ENCODE peak calls at places on chromosomes 5 and 9, in eight cellular contexts. One of them, this sample, is unnamed.

GRCh38 chr9:135320331-135320730 is 159.3 kb upstream of the PPP1R26 start:
- DNase-seq in astrocyte: no peak
- DNase-seq in GM23248: no peak
- DNase-seq in tibial artery: no peak
- DNase-seq in lower lobe of right lung: no peak
- DNase-seq in HCT116: no peak
- DNase-seq in CD8-positive, alpha-beta T cell: no peak
- DNase-seq in PC-3: no peak
- DNase-seq in this sample: no peak

GRCh38 chr5:126487596-126487995 is 64.4 kb downstream of the GRAMD2B start:
- DNase-seq in HCT116: no peak
- DNase-seq in PC-3: no peak
- DNase-seq in astrocyte: no peak
- DNase-seq in GM23248: no peak
- DNase-seq in CD8-positive, alpha-beta T cell: no peak
- DNase-seq in tibial artery: no peak
- DNase-seq in lower lobe of right lung: no peak
- DNase-seq in this sample: no peak

GRCh38 chr5:32346869-32347268 is 34.1 kb upstream of the MTMR12 start:
- DNase-seq in PC-3: peak; percentile 18
- DNase-seq in lower lobe of right lung: no peak
- DNase-seq in GM23248: no peak
- DNase-seq in CD8-positive, alpha-beta T cell: no peak
- DNase-seq in astrocyte: no peak
- DNase-seq in HCT116: no peak
- DNase-seq in tibial artery: no peak
- DNase-seq in this sample: no peak

GRCh38 chr9:114680266-114681011 is 1.6 kb downstream of the TEX48 start:
- DNase-seq in CD8-positive, alpha-beta T cell: no peak
- DNase-seq in GM23248: peak; percentile 44
- DNase-seq in astrocyte: no peak
- DNase-seq in PC-3: no peak
- DNase-seq in HCT116: no peak
- DNase-seq in tibial artery: no peak
- DNase-seq in lower lobe of right lung: no peak
- DNase-seq in this sample: no peak

GRCh38 chr5:144267961-144268513 is 97.4 kb downstream of the KCTD16 start:
- DNase-seq in astrocyte: no peak
- DNase-seq in GM23248: no peak
- DNase-seq in lower lobe of right lung: no peak
- DNase-seq in CD8-positive, alpha-beta T cell: no peak
- DNase-seq in HCT116: no peak
- DNase-seq in tibial artery: no peak
- DNase-seq in PC-3: no peak
- DNase-seq in this sample: no peak

GRCh38 chr5:155027993-155028629 is 14.6 kb downstream of the KIF4B start:
- DNase-seq in GM23248: no peak
- DNase-seq in astrocyte: no peak
- DNase-seq in CD8-positive, alpha-beta T cell: no peak
- DNase-seq in PC-3: peak; percentile 15
- DNase-seq in HCT116: peak; percentile 27
- DNase-seq in lower lobe of right lung: no peak
- DNase-seq in tibial artery: no peak
- DNase-seq in this sample: no peak

GRCh38 chr9:112487799-112488345 is 1.2 kb downstream of the KIAA1958 start:
- DNase-seq in PC-3: peak; percentile 5
- DNase-seq in lower lobe of right lung: no peak
- DNase-seq in tibial artery: no peak
- DNase-seq in CD8-positive, alpha-beta T cell: no peak
- DNase-seq in GM23248: peak; percentile 24
- DNase-seq in HCT116: no peak
- DNase-seq in astrocyte: peak; percentile 18
- DNase-seq in this sample: no peak

GRCh38 chr5:168829922-168830417 is 250.8 kb upstream of the PANK3 start:
- DNase-seq in PC-3: no peak
- DNase-seq in lower lobe of right lung: no peak
- DNase-seq in CD8-positive, alpha-beta T cell: no peak
- DNase-seq in GM23248: no peak
- DNase-seq in HCT116: no peak
- DNase-seq in tibial artery: no peak
- DNase-seq in astrocyte: no peak
- DNase-seq in this sample: no peak

GRCh38 chr9:70034292-70034711 is 9.3 kb upstream of the MAMDC2 start:
- DNase-seq in CD8-positive, alpha-beta T cell: no peak
- DNase-seq in astrocyte: peak; percentile 59
- DNase-seq in HCT116: no peak
- DNase-seq in GM23248: no peak
- DNase-seq in lower lobe of right lung: no peak
- DNase-seq in PC-3: no peak
- DNase-seq in tibial artery: no peak
- DNase-seq in this sample: no peak

GRCh38 chr9:29422445-29422844 is 1849.2 kb upstream of the C9orf72 start:
- DNase-seq in GM23248: no peak
- DNase-seq in astrocyte: no peak
- DNase-seq in CD8-positive, alpha-beta T cell: no peak
- DNase-seq in lower lobe of right lung: no peak
- DNase-seq in HCT116: no peak
- DNase-seq in PC-3: no peak
- DNase-seq in tibial artery: no peak
- DNase-seq in this sample: no peak

GRCh38 chr9:132327537-132327936 is 27.2 kb downstream of the SETX start:
- DNase-seq in astrocyte: no peak
- DNase-seq in tibial artery: no peak
- DNase-seq in CD8-positive, alpha-beta T cell: no peak
- DNase-seq in GM23248: no peak
- DNase-seq in PC-3: no peak
- DNase-seq in lower lobe of right lung: no peak
- DNase-seq in HCT116: no peak
- DNase-seq in this sample: no peak

GRCh38 chr9:35563791-35564197 is 41.3 kb upstream of the TESK1 start:
- DNase-seq in lower lobe of right lung: no peak
- DNase-seq in tibial artery: peak; percentile 74
- DNase-seq in CD8-positive, alpha-beta T cell: no peak
- DNase-seq in PC-3: no peak
- DNase-seq in GM23248: no peak
- DNase-seq in astrocyte: no peak
- DNase-seq in HCT116: no peak
- DNase-seq in this sample: peak; percentile 85

GRCh38 chr5:223791-224190 is 5.7 kb downstream of the SDHA start:
- DNase-seq in CD8-positive, alpha-beta T cell: no peak
- DNase-seq in HCT116: no peak
- DNase-seq in PC-3: no peak
- DNase-seq in GM23248: no peak
- DNase-seq in astrocyte: no peak
- DNase-seq in tibial artery: no peak
- DNase-seq in lower lobe of right lung: no peak
- DNase-seq in this sample: no peak
- H3K4me3 ChIP-seq in CD8-positive, alpha-beta T cell: no peak overlapping the region
- H3K4me3 ChIP-seq in HCT116: no peak overlapping the region
- H3K4me3 ChIP-seq in PC-3: no peak overlapping the region
- H3K4me3 ChIP-seq in GM23248: no peak overlapping the region
- H3K4me3 ChIP-seq in astrocyte: no peak overlapping the region
- H3K4me3 ChIP-seq in tibial artery: no peak overlapping the region
- H3K4me3 ChIP-seq in lower lobe of right lung: no peak overlapping the region
- H3K4me3 ChIP-seq in this sample: no peak overlapping the region

GRCh38 chr5:14506661-14507060 is 74.9 kb upstream of the OTULINL start:
- DNase-seq in tibial artery: no peak
- DNase-seq in astrocyte: no peak
- DNase-seq in PC-3: no peak
- DNase-seq in CD8-positive, alpha-beta T cell: no peak
- DNase-seq in GM23248: no peak
- DNase-seq in lower lobe of right lung: no peak
- DNase-seq in HCT116: no peak
- DNase-seq in this sample: no peak

GRCh38 chr5:14508046-14508445 is 73.5 kb upstream of the OTULINL start:
- DNase-seq in tibial artery: no peak
- DNase-seq in PC-3: no peak
- DNase-seq in CD8-positive, alpha-beta T cell: no peak
- DNase-seq in HCT116: no peak
- DNase-seq in GM23248: no peak
- DNase-seq in astrocyte: no peak
- DNase-seq in lower lobe of right lung: no peak
- DNase-seq in this sample: no peak

GRCh38 chr5:14509556-14509955 is 72.0 kb upstream of the OTULINL start:
- DNase-seq in lower lobe of right lung: no peak
- DNase-seq in CD8-positive, alpha-beta T cell: no peak
- DNase-seq in GM23248: no peak
- DNase-seq in HCT116: no peak
- DNase-seq in astrocyte: no peak
- DNase-seq in tibial artery: no peak
- DNase-seq in PC-3: no peak
- DNase-seq in this sample: no peak

GRCh38 chr5:14505310-14506140 is 76.1 kb upstream of the OTULINL start:
- DNase-seq in tibial artery: no peak
- DNase-seq in GM23248: no peak
- DNase-seq in astrocyte: no peak
- DNase-seq in lower lobe of right lung: no peak
- DNase-seq in CD8-positive, alpha-beta T cell: no peak
- DNase-seq in PC-3: no peak
- DNase-seq in HCT116: no peak
- DNase-seq in this sample: peak; percentile 60

DNA sequence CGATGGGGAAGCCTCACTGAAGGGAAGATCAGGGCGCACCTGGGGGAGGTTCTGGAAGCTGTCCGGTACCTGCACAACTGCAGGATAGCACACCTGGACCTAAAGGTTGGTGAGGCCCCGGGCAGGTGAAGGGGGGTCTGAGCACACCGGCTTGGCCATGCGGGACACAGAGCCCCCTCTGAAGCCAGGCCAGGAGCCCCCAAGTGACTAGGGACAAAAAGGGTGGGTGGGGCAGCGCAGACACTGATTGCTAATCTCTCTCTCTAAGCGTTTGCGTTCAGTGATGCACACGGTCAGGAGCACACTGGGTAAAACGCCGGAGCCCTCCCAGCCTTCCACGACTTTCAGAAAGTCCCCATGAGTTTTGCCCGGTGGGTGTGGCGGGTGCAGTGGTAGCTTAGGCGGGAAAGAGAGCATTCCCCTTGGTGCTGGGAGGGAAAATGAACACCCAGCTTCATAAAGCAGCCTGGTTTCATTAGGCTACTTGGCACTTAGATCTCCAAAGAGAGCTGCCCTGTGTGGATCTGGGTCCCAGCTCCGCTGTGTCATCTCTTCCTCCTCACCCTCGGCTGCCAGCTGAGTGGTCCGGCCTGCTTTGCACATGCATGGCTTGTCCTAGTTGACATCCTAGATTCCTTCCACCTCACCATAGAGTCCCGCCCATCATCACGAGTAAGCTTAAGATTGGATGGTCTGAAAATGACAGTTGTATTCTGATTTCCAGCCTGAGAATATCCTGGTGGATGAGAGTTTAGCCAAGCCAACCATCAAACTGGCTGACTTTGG is 74.2 kb upstream of the OTULINL start:
- DNase-seq in astrocyte: no peak
- DNase-seq in PC-3: no peak
- DNase-seq in tibial artery: no peak
- DNase-seq in HCT116: no peak
- DNase-seq in CD8-positive, alpha-beta T cell: no peak
- DNase-seq in lower lobe of right lung: no peak
- DNase-seq in GM23248: no peak
- DNase-seq in this sample: no peak
- H3K36me3 ChIP-seq in astrocyte: peaks cover 56% of the 10 kb centered on the region
- H3K36me3 ChIP-seq in PC-3: peaks cover 54% of the 10 kb centered on the region
- H3K36me3 ChIP-seq in tibial artery: peaks cover 73% of the 10 kb centered on the region
- H3K36me3 ChIP-seq in HCT116: peaks cover 14% of the 10 kb centered on the region
- H3K36me3 ChIP-seq in CD8-positive, alpha-beta T cell: no peaks in the 10 kb centered on the region
- H3K36me3 ChIP-seq in lower lobe of right lung: peaks cover 65% of the 10 kb centered on the region
- H3K36me3 ChIP-seq in GM23248: peaks cover 54% of the 10 kb centered on the region
- H3K36me3 ChIP-seq in this sample: peaks cover 58% of the 10 kb centered on the region

GRCh38 chr5:175849153-175849552 is 22.2 kb upstream of the CPLX2 start:
- DNase-seq in PC-3: no peak
- DNase-seq in lower lobe of right lung: no peak
- DNase-seq in astrocyte: no peak
- DNase-seq in CD8-positive, alpha-beta T cell: no peak
- DNase-seq in GM23248: no peak
- DNase-seq in HCT116: no peak
- DNase-seq in tibial artery: no peak
- DNase-seq in this sample: no peak

GRCh38 chr5:175847503-175847902 is 23.9 kb upstream of the CPLX2 start:
- DNase-seq in GM23248: peak; percentile 24
- DNase-seq in CD8-positive, alpha-beta T cell: no peak
- DNase-seq in PC-3: no peak
- DNase-seq in astrocyte: no peak
- DNase-seq in tibial artery: no peak
- DNase-seq in HCT116: no peak
- DNase-seq in lower lobe of right lung: no peak
- DNase-seq in this sample: no peak

GRCh38 chr5:175850165-175850845 is 21.1 kb upstream of the CPLX2 start:
- DNase-seq in CD8-positive, alpha-beta T cell: no peak
- DNase-seq in astrocyte: no peak
- DNase-seq in HCT116: no peak
- DNase-seq in tibial artery: no peak
- DNase-seq in lower lobe of right lung: no peak
- DNase-seq in GM23248: peak; percentile 12
- DNase-seq in PC-3: no peak
- DNase-seq in this sample: no peak

GRCh38 chr5:175847061-175847460 is 24.3 kb upstream of the CPLX2 start:
- DNase-seq in tibial artery: no peak
- DNase-seq in PC-3: no peak
- DNase-seq in GM23248: no peak
- DNase-seq in CD8-positive, alpha-beta T cell: no peak
- DNase-seq in lower lobe of right lung: no peak
- DNase-seq in HCT116: no peak
- DNase-seq in astrocyte: no peak
- DNase-seq in this sample: no peak

DNA sequence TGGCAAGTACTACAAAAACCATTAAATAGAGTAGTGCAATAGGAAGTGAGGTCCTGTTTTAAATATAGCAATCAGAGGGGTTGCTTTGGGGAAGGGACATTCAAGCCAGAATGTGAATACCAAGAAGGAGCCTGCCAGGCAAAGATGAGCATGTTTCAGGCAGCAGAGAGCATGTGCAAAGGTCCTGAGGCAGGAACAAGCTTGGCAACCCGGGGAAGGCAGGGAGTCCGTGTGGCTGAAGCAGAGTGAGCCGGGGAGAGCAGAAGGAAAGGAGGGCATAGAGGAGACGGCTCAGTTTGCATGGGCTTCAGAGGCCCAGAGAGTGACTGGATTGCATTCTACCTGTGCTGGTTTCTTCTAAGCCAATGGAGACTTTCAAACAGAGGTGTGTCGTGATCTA is 22.7 kb upstream of the CPLX2 start:
- DNase-seq in tibial artery: no peak
- DNase-seq in CD8-positive, alpha-beta T cell: no peak
- DNase-seq in GM23248: no peak
- DNase-seq in astrocyte: no peak
- DNase-seq in lower lobe of right lung: no peak
- DNase-seq in HCT116: no peak
- DNase-seq in PC-3: no peak
- DNase-seq in this sample: no peak
- H3K27me3 ChIP-seq in tibial artery: peaks cover 40% of the 10 kb centered on the region
- H3K27me3 ChIP-seq in CD8-positive, alpha-beta T cell: no peaks in the 10 kb centered on the region
- H3K27me3 ChIP-seq in GM23248: peaks cover 41% of the 10 kb centered on the region
- H3K27me3 ChIP-seq in astrocyte: no peaks in the 10 kb centered on the region
- H3K27me3 ChIP-seq in lower lobe of right lung: no peaks in the 10 kb centered on the region
- H3K27me3 ChIP-seq in HCT116: no peaks in the 10 kb centered on the region
- H3K27me3 ChIP-seq in PC-3: no peaks in the 10 kb centered on the region
- H3K27me3 ChIP-seq in this sample: no peaks in the 10 kb centered on the region

DNA sequence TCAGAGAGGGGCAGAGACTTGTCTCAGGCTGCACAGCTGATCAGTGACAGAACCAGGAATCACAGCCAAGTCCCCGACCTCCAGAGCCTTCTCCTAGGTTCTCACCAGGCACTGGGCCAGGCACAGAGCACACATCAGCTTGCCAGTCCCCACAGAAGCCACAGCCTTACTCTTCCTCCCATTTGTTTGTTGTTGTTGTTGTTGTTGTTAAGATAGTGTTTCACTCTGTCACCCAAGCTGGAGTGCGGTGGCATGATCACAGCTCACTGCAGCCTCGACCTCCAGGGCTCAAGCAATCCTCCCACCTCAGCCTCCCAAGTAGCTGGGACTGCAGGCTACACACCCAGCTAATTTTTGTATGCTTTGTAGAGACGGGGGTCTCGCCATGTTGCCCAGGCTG is 41.4 kb downstream of the NAIF1 start:
- DNase-seq in HCT116: no peak
- DNase-seq in GM23248: no peak
- DNase-seq in lower lobe of right lung: no peak
- DNase-seq in PC-3: no peak
- DNase-seq in CD8-positive, alpha-beta T cell: peak; percentile 39
- DNase-seq in tibial artery: no peak
- DNase-seq in astrocyte: no peak
- DNase-seq in this sample: no peak
- H3K4me3 ChIP-seq in HCT116: no peak overlapping the region
- H3K4me3 ChIP-seq in GM23248: no peak overlapping the region
- H3K4me3 ChIP-seq in lower lobe of right lung: no peak overlapping the region
- H3K4me3 ChIP-seq in PC-3: no peak overlapping the region
- H3K4me3 ChIP-seq in CD8-positive, alpha-beta T cell: peak overlapping the region; percentile 21
- H3K4me3 ChIP-seq in tibial artery: no peak overlapping the region
- H3K4me3 ChIP-seq in astrocyte: no peak overlapping the region
- H3K4me3 ChIP-seq in this sample: no peak overlapping the region